ENCODE peak calls at places on chromosomes 4 and X, in nine cellular contexts. Y is neural progenitor cell; G is tibial nerve; X is CD4-positive, CD25-positive, alpha-beta regulatory T cell; M is effector memory CD4-positive, alpha-beta T cell; D is AG04450; A is astrocyte of the spinal cord; S is cardiac fibroblast; E is H1. F is an unnamed sample.

GRCh38 chr4:10031663-10032590 is 10.6 kb upstream of the SLC2A9 start:
- DNase-seq in Y (peak; percentile 50), G (no peak), X (no peak), M (no peak), D (no peak), A (no peak), S (peak; percentile 72), E (no peak), F (no peak)

GRCh38 chrX:19728915-19729314 is 158.5 kb downstream of the SH3KBP1 start:
- DNase-seq in Y (no peak), G (no peak), X (no peak), M (no peak), D (no peak), A (no peak), S (no peak), E (no peak), F (no peak)

GRCh38 chr4:88697588-88698329 is at the start of gene NAP1L5:
- DNase-seq in Y (peak; percentile 50), G (peak; percentile 55), X (peak; percentile 70), M (peak; percentile 65), D (no peak), A (peak; percentile 83), S (peak; percentile 71), E (no peak), F (peak; percentile 52)

GRCh38 chr4:107034982-107035710 is 967 bp downstream of the DKK2 start:
- DNase-seq in Y (peak; percentile 72), G (no peak), X (no peak), M (no peak), D (no peak), A (peak; percentile 45), S (peak; percentile 23), E (no peak), F (peak; percentile 56)

GRCh38 chrX:28717864-28718263 is 130.6 kb downstream of the IL1RAPL1 start:
- DNase-seq in Y (no peak), G (no peak), X (no peak), M (no peak), D (no peak), A (no peak), S (no peak), E (no peak), F (no peak)

GRCh38 chr4:168647976-168648375 is 151.1 kb downstream of the PALLD start:
- DNase-seq in Y (no peak), G (no peak), X (no peak), M (no peak), D (no peak), A (peak; percentile 68), S (no peak), E (no peak), F (no peak)

GRCh38 chr4:174657472-174657871 is 135.2 kb upstream of the HPGD start:
- DNase-seq in Y (no peak), G (no peak), X (no peak), M (no peak), D (no peak), A (no peak), S (no peak), E (no peak), F (no peak)

GRCh38 chrX:44748014-44748413 is 95.8 kb upstream of the DUSP21 start:
- DNase-seq in Y (no peak), G (no peak), X (no peak), M (no peak), D (no peak), A (peak; percentile 7), S (peak; percentile 1), E (no peak), F (no peak)

GRCh38 chr4:6532102-6532501 is 42.9 kb upstream of the MAN2B2 start:
- DNase-seq in Y (no peak), G (no peak), X (no peak), M (no peak), D (no peak), A (no peak), S (no peak), E (no peak), F (no peak)

GRCh38 chrX:18971506-18971905 is 12.4 kb downstream of the PHKA2 start:
- DNase-seq in Y (no peak), G (no peak), X (no peak), M (no peak), D (no peak), A (no peak), S (no peak), E (no peak), F (no peak)

GRCh38 chr4:101977096-101977495 is 186.6 kb downstream of the BANK1 start:
- DNase-seq in Y (no peak), G (no peak), X (no peak), M (no peak), D (peak; percentile 74), A (peak; percentile 95), S (peak; percentile 98), E (no peak), F (no peak)

GRCh38 chrX:118655561-118656246 is 71.7 kb upstream of the IL13RA1 start:
- DNase-seq in Y (no peak), G (no peak), X (no peak), M (no peak), D (no peak), A (peak; percentile 46), S (peak; percentile 60), E (no peak), F (no peak)

GRCh38 chrX:17613979-17614572 is 123.2 kb upstream of the SCML1 start:
- DNase-seq in Y (no peak), G (no peak), X (no peak), M (no peak), D (no peak), A (peak; percentile 84), S (no peak), E (no peak), F (no peak)

GRCh38 chr4:84957509-84958420 is 8.7 kb downstream of the WDFY3 start:
- DNase-seq in Y (no peak), G (no peak), X (no peak), M (no peak), D (no peak), A (no peak), S (no peak), E (no peak), F (no peak)

GRCh38 chrX:107204063-107204605 is 2.1 kb downstream of the NUP62CL start:
- DNase-seq in Y (peak; percentile 22), G (no peak), X (no peak), M (no peak), D (no peak), A (no peak), S (no peak), E (no peak), F (no peak)

GRCh38 chr4:112704991-112705845 is 68.3 kb downstream of the LARP7 start:
- DNase-seq in Y (peak; percentile 72), G (peak; percentile 19), X (no peak), M (no peak), D (peak; percentile 6), A (peak; percentile 75), S (peak; percentile 53), E (peak; percentile 19), F (peak; percentile 53)

GRCh38 chr4:153790962-153791551 is 2.2 kb upstream of the SFRP2 start:
- DNase-seq in Y (peak; percentile 92), G (peak; percentile 41), X (no peak), M (no peak), D (no peak), A (no peak), S (peak; percentile 42), E (peak; percentile 51), F (no peak)
- H3K4me3 ChIP-seq in Y (peak overlapping the region; percentile 98), G (peak overlapping the region; percentile 7), X (no peak overlapping the region), M (peak overlapping the region; percentile 34), D (peak overlapping the region; percentile 2), A (no peak overlapping the region), S (peak overlapping the region; percentile 32), E (peak overlapping the region; percentile 80), F (no peak overlapping the region)

GRCh38 chr4:163610642-163611041 is 116.2 kb downstream of the TMA16 start:
- DNase-seq in Y (peak; percentile 32), G (no peak), X (no peak), M (no peak), D (no peak), A (no peak), S (no peak), E (no peak), F (no peak)
- H3K4me3 ChIP-seq in Y (no peak overlapping the region), G (no peak overlapping the region), X (no peak overlapping the region), M (no peak overlapping the region), D (no peak overlapping the region), A (no peak overlapping the region), S (no peak overlapping the region), E (no peak overlapping the region), F (peak overlapping the region; percentile 21)

GRCh38 chr4:76784237-76784636 is 113.7 kb downstream of the SOWAHB start:
- DNase-seq in Y (peak; percentile 25), G (no peak), X (no peak), M (no peak), D (no peak), A (no peak), S (peak; percentile 20), E (no peak), F (no peak)

GRCh38 chr4:76782837-76783236 is 115.1 kb downstream of the SOWAHB start:
- DNase-seq in Y (no peak), G (no peak), X (no peak), M (no peak), D (peak; percentile 45), A (peak; percentile 87), S (peak; percentile 91), E (no peak), F (no peak)

GRCh38 chr4:76781698-76782595 is 116.0 kb downstream of the SOWAHB start:
- DNase-seq in Y (no peak), G (no peak), X (no peak), M (no peak), D (peak; percentile 91), A (peak; percentile 97), S (peak; percentile 99), E (no peak), F (no peak)

GRCh38 chr4:76780781-76781697 is 116.9 kb downstream of the SOWAHB start:
- DNase-seq in Y (no peak), G (no peak), X (no peak), M (no peak), D (no peak), A (no peak), S (no peak), E (no peak), F (no peak)

DNA sequence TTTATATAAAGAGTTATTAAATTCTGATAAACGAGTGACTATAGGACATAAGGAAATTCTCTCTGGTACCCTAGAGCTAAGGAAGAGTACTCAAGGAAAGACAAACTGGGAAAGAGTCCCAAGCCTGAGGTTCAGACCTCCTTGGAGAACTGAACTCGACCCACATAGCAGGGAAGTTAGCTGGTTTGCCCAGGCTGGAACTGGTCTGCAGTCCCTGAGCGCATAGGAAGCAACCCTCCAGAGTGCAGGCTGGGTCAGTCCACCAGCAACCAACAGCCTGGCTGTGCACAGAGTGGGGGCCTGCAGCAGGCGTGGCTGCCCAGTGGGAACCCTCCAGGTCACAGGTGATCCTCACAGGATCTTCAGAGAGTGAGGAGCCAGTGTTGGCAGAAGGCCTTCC is 114.1 kb downstream of the SOWAHB start:
- DNase-seq in Y (no peak), G (no peak), X (no peak), M (no peak), D (no peak), A (peak; percentile 32), S (peak; percentile 23), E (no peak), F (no peak)
- H3K4me3 ChIP-seq in Y (no peak overlapping the region), G (no peak overlapping the region), X (no peak overlapping the region), M (no peak overlapping the region), D (no peak overlapping the region), A (no peak overlapping the region), S (no peak overlapping the region), E (no peak overlapping the region), F (no peak overlapping the region)

DNA sequence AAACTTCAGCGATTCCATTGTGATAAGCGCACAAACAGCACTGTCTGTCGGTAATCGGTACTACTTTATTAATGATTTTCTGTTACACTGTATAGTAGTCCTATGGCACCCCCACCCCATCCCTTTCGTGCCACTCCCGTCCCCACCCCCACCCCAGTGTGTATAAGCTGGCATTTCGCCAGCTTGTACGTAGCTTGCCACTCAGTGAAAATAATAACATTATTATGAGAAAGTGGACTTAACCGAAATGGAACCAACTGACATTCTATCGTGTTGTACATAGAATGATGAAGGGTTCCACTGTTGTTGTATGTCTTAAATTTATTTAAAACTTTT is 4.8 kb downstream of the MID1IP1 start:
- DNase-seq in Y (no peak), G (no peak), X (no peak), M (no peak), D (no peak), A (no peak), S (no peak), E (no peak), F (peak; percentile 24)
- H3K4me3 ChIP-seq in Y (peak overlapping the region; percentile 72), G (peak overlapping the region; percentile 42), X (peak overlapping the region; percentile 74), M (peak overlapping the region; percentile 70), D (peak overlapping the region; percentile 75), A (peak overlapping the region; percentile 64), S (peak overlapping the region; percentile 69), E (peak overlapping the region; percentile 95), F (peak overlapping the region; percentile 60)

F was measured in right lobe of liver.